ENCODE peak calls at places on chromosomes 7 and 10, in five cellular contexts. One of them, this sample, is unnamed. For H3K4me1, the result is how much of the 10 kb centered on the place peaks cover.

GRCh38 chr7:124839687-124840086 is 74.1 kb upstream of the GPR37 start:
- DNase-seq in GM23338: no peak
- DNase-seq in HCT116: no peak
- DNase-seq in A549: no peak
- DNase-seq in K562: no peak
- DNase-seq in this sample: no peak

GRCh38 chr10:23448802-23449570 is 10.1 kb downstream of the OTUD1 start:
- DNase-seq in A549: no peak
- DNase-seq in K562: no peak
- DNase-seq in HCT116: no peak
- DNase-seq in GM23338: no peak
- DNase-seq in this sample: no peak

GRCh38 chr7:33250421-33250827 is 121.1 kb downstream of the BBS9 start:
- DNase-seq in K562: no peak
- DNase-seq in GM23338: no peak
- DNase-seq in HCT116: no peak
- DNase-seq in A549: no peak
- DNase-seq in this sample: no peak

GRCh38 chr7:135620980-135621850 is 41.1 kb upstream of the STMP1 start:
- DNase-seq in HCT116: peak
- DNase-seq in K562: peak
- DNase-seq in GM23338: peak
- DNase-seq in A549: peak
- DNase-seq in this sample: peak

GRCh38 chr10:128633864-128634541 is 507.8 kb upstream of the MKI67 start:
- DNase-seq in K562: no peak
- DNase-seq in HCT116: no peak
- DNase-seq in A549: no peak
- DNase-seq in GM23338: peak
- DNase-seq in this sample: no peak

GRCh38 chr10:121926669-121927360 is 1.0 kb downstream of the ATE1 start:
- DNase-seq in A549: peak
- DNase-seq in K562: peak
- DNase-seq in HCT116: no peak
- DNase-seq in GM23338: peak
- DNase-seq in this sample: no peak

GRCh38 chr10:27513451-27514191 is 9.5 kb downstream of the RAB18 start:
- DNase-seq in A549: no peak
- DNase-seq in K562: no peak
- DNase-seq in HCT116: no peak
- DNase-seq in GM23338: no peak
- DNase-seq in this sample: no peak

GRCh38 chr10:79038104-79038840 is 30.5 kb upstream of the ZMIZ1 start:
- DNase-seq in HCT116: no peak
- DNase-seq in K562: no peak
- DNase-seq in A549: no peak
- DNase-seq in GM23338: no peak
- DNase-seq in this sample: no peak

GRCh38 chr7:22723171-22723601 is 3.8 kb upstream of the IL6 start:
- DNase-seq in GM23338: no peak
- DNase-seq in A549: no peak
- DNase-seq in K562: no peak
- DNase-seq in HCT116: no peak
- DNase-seq in this sample: no peak

GRCh38 chr10:122368502-122369254 is 5.8 kb upstream of the PLEKHA1 start:
- DNase-seq in A549: no peak
- DNase-seq in GM23338: peak
- DNase-seq in HCT116: no peak
- DNase-seq in K562: no peak
- DNase-seq in this sample: no peak

GRCh38 chr10:75407716-75408511 is 6.3 kb upstream of the ZNF503 start:
- DNase-seq in A549: no peak
- DNase-seq in HCT116: no peak
- DNase-seq in GM23338: peak
- DNase-seq in K562: peak
- DNase-seq in this sample: no peak

GRCh38 chr7:151987748-151988529 is 31.7 kb downstream of the GALNTL5 start:
- DNase-seq in HCT116: no peak
- DNase-seq in A549: no peak
- DNase-seq in GM23338: peak
- DNase-seq in K562: no peak
- DNase-seq in this sample: no peak

GRCh38 chr7:120055300-120055699 is 217.7 kb upstream of the KCND2 start:
- DNase-seq in GM23338: no peak
- DNase-seq in HCT116: peak
- DNase-seq in K562: no peak
- DNase-seq in A549: no peak
- DNase-seq in this sample: no peak

GRCh38 chr10:126423779-126424491 is 35.7 kb upstream of the ADAM12 start:
- DNase-seq in GM23338: no peak
- DNase-seq in A549: no peak
- DNase-seq in HCT116: no peak
- DNase-seq in K562: no peak
- DNase-seq in this sample: no peak

GRCh38 chr10:132704008-132704814 is 81.7 kb downstream of the NKX6-2 start:
- DNase-seq in A549: no peak
- DNase-seq in HCT116: no peak
- DNase-seq in GM23338: no peak
- DNase-seq in K562: no peak
- DNase-seq in this sample: no peak

GRCh38 chr10:60358282-60358681 is 31.4 kb downstream of the ANK3 start:
- DNase-seq in K562: no peak
- DNase-seq in GM23338: no peak
- DNase-seq in HCT116: no peak
- DNase-seq in A549: no peak
- DNase-seq in this sample: no peak

GRCh38 chr7:23357190-23358093 is 58.3 kb downstream of the MALSU1 start:
- DNase-seq in HCT116: peak
- DNase-seq in K562: peak
- DNase-seq in GM23338: peak
- DNase-seq in A549: peak
- DNase-seq in this sample: peak

GRCh38 chr10:93515071-93515962 is 18.9 kb downstream of the CEP55 start:
- DNase-seq in GM23338: no peak
- DNase-seq in K562: no peak
- DNase-seq in A549: no peak
- DNase-seq in HCT116: no peak
- DNase-seq in this sample: no peak
- H3K27ac ChIP-seq in GM23338: no peak
- H3K27ac ChIP-seq in K562: no peak
- H3K27ac ChIP-seq in A549: no peak
- H3K27ac ChIP-seq in HCT116: no peak
- H3K27ac ChIP-seq in this sample: no peak

DNA sequence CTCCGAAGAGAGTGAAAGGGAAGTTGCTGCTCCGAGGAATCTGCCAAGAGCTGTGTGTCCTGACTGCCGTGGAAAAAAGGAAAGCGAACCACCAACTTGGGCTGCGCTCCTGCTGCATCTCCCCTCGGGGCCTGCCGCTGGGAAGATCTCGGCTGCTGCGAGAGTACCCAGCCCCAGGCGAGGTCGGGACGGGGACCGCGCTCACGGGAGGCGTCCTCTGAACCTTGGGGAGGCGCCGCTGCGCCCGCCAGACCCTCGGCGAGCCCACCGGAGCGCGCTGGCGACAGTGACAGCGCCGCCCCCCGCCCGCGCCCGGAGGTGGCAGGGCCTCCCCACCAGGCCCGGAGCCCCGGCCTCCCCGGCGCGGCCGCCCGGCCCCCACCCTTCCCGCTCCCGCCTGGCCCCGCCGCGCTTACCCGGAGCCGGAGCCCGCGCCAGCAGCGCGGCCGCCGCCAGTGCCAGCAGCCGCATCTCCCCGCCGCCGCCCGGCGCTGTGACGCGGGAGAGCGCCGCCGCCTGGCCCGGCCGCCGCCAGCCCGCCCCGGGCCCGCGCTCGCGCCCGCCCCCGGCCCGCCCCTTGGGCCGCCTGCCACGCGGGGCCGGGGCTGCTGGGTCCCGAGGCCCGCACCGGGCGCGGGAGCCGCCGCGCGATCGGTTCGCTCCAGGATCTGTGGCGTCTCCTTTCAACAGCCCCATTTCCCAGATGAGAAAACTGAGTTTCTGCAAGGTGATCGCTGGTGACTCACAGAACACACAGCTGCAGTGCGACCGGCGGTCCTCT is at the start of gene VSTM4:
- DNase-seq in K562: peak
- DNase-seq in A549: no peak
- DNase-seq in GM23338: peak
- DNase-seq in HCT116: no peak
- DNase-seq in this sample: no peak
- TF ChIP-seq REST in K562: no peak
- TF ChIP-seq REST in A549: no peak
- TF ChIP-seq REST in GM23338: no peak
- TF ChIP-seq REST in HCT116: no peak
- TF ChIP-seq REST in this sample: no peak

DNA sequence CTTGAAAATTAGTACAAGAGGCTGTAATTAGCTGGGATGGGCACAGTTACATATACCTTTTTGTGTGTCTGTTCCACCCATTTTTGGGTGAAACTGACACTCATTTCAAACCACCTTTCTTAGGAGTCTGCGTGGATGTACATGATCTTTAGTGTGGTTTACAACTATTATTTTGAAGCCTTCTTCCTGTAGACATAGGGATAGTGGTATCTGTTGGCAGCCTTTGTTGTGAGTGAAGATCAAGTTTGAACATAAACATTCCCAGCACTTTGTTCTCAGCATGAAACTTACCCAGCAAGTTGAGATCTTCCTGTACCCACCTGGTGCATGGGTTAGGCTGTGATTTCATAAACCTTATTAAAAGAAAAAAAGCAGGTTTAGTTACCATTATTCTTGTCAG is 2.0 kb downstream of the BAG3 start:
- DNase-seq in K562: no peak
- DNase-seq in A549: no peak
- DNase-seq in HCT116: no peak
- DNase-seq in GM23338: no peak
- DNase-seq in this sample: no peak
- H3K4me1 ChIP-seq in K562: under half
- H3K4me1 ChIP-seq in A549: under half
- H3K4me1 ChIP-seq in HCT116: under half
- H3K4me1 ChIP-seq in GM23338: under half
- H3K4me1 ChIP-seq in this sample: half or more

DNA sequence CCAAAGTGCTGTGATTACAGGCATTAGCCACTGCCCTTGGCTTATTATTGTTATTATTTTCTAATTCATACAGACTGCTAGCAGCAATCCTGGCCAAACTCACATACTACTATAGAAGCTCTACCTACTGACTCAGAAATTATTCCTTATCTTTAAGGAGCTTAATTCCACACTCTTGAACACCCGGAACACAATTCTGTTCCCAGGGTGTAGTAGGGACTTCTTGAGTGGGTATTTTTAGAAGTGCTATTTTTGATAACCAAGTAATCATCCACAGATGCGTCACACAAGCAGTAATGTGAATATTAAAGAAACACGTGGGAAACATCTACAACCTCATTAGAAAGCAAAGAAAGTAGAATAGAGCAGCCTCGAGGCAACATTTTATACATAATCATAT is 149.2 kb downstream of the PTEN start:
- DNase-seq in HCT116: no peak
- DNase-seq in GM23338: no peak
- DNase-seq in A549: no peak
- DNase-seq in K562: no peak
- DNase-seq in this sample: no peak
- H3K27ac ChIP-seq in HCT116: no peak
- H3K27ac ChIP-seq in GM23338: no peak
- H3K27ac ChIP-seq in A549: no peak
- H3K27ac ChIP-seq in K562: no peak
- H3K27ac ChIP-seq in this sample: no peak

GRCh38 chr7:101678713-101679112 is 49.6 kb upstream of the MYL10 start:
- DNase-seq in K562: no peak
- DNase-seq in A549: no peak
- DNase-seq in GM23338: no peak
- DNase-seq in HCT116: no peak
- DNase-seq in this sample: no peak
- TF ChIP-seq REST in K562: no peak
- TF ChIP-seq REST in A549: no peak
- TF ChIP-seq REST in GM23338: no peak
- TF ChIP-seq REST in HCT116: no peak
- TF ChIP-seq REST in this sample: no peak

GRCh38 chr7:7183061-7183832 is 903 bp downstream of the C1GALT1 start:
- DNase-seq in GM23338: peak
- DNase-seq in K562: peak
- DNase-seq in HCT116: no peak
- DNase-seq in A549: peak
- DNase-seq in this sample: no peak

GRCh38 chr7:7183833-7184463 is 1.6 kb downstream of the C1GALT1 start:
- DNase-seq in HCT116: no peak
- DNase-seq in K562: no peak
- DNase-seq in A549: no peak
- DNase-seq in GM23338: no peak
- DNase-seq in this sample: no peak

GRCh38 chr7:7188091-7188490 is 5.7 kb downstream of the C1GALT1 start:
- DNase-seq in GM23338: no peak
- DNase-seq in K562: no peak
- DNase-seq in A549: no peak
- DNase-seq in HCT116: no peak
- DNase-seq in this sample: no peak

GRCh38 chr7:7182156-7183060 is at the start of gene C1GALT1:
- DNase-seq in HCT116: peak
- DNase-seq in GM23338: peak
- DNase-seq in A549: peak
- DNase-seq in K562: peak
- DNase-seq in this sample: peak

GRCh38 chr7:7185382-7185989 is 3.1 kb downstream of the C1GALT1 start:
- DNase-seq in GM23338: no peak
- DNase-seq in A549: no peak
- DNase-seq in K562: no peak
- DNase-seq in HCT116: no peak
- DNase-seq in this sample: no peak
- H3K4me1 ChIP-seq in GM23338: half or more
- H3K4me1 ChIP-seq in A549: under half
- H3K4me1 ChIP-seq in K562: under half
- H3K4me1 ChIP-seq in HCT116: under half
- H3K4me1 ChIP-seq in this sample: under half

GRCh38 chr10:14569274-14570060 is 205.2 kb downstream of the FAM107B start:
- DNase-seq in K562: no peak
- DNase-seq in HCT116: no peak
- DNase-seq in A549: no peak
- DNase-seq in GM23338: no peak
- DNase-seq in this sample: no peak
- H3K27ac ChIP-seq in K562: no peak
- H3K27ac ChIP-seq in HCT116: no peak
- H3K27ac ChIP-seq in A549: peak
- H3K27ac ChIP-seq in GM23338: no peak
- H3K27ac ChIP-seq in this sample: no peak

DNA sequence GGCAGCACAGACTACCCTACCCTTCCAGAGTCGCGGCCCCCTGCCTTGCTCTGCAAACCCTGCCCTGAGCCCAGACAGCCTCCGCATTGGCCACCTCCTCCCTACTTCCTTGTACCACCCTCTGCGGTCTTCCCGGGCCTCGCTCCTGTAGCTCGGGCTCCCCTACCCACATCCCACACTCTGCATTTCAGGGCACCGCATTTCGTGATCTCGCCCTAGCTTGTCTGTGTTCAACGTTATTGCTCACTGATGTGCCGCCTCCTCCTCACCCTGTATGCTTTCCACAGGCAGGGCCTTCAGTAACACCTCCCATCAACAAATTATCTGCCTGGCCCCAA is 6.6 kb downstream of the PDIA4 start:
- DNase-seq in K562: no peak
- DNase-seq in A549: no peak
- DNase-seq in GM23338: no peak
- DNase-seq in HCT116: no peak
- DNase-seq in this sample: no peak
- TF ChIP-seq REST in K562: no peak
- TF ChIP-seq REST in A549: no peak
- TF ChIP-seq REST in GM23338: no peak
- TF ChIP-seq REST in HCT116: no peak
- TF ChIP-seq REST in this sample: no peak

This sample was measured in Panc1.